ENCODE peak calls at places on chromosome 12, in nine cellular contexts. Q, R, O, A, D, T, G, X and E are unnamed samples.

GRCh38 chr12:62466018-62466595 is 519 bp upstream of the MON2 start:
- DNase-seq in Q (no peak), R (no peak), O (no peak), A (peak), D (peak), T (peak), G (peak), X (no peak), E (peak)

GRCh38 chr12:58529897-58530296 is 390.4 kb downstream of the LRIG3 start:
- DNase-seq in Q (no peak), R (peak), O (no peak), A (no peak), D (no peak), T (no peak), G (no peak), X (no peak), E (no peak)

GRCh38 chr12:110289711-110290078 is 8.6 kb downstream of the ATP2A2 start:
- DNase-seq in Q (no peak), R (no peak), O (no peak), A (no peak), D (no peak), T (no peak), G (no peak), X (no peak), E (no peak)

GRCh38 chr12:113196996-113197395 is 11.5 kb downstream of the RITA1 start:
- DNase-seq in Q (peak), R (no peak), O (no peak), A (peak), D (peak), T (peak), G (peak), X (peak), E (peak)

GRCh38 chr12:114774181-114774580 is 90.2 kb upstream of the TBX3 start:
- DNase-seq in Q (no peak), R (no peak), O (no peak), A (no peak), D (no peak), T (no peak), G (no peak), X (no peak), E (no peak)

GRCh38 chr12:112340235-112340634 is 42.0 kb downstream of the HECTD4 start:
- DNase-seq in Q (no peak), R (no peak), O (no peak), A (no peak), D (no peak), T (no peak), G (no peak), X (no peak), E (no peak)

GRCh38 chr12:117101953-117102833 is 3.0 kb upstream of the TESC start:
- DNase-seq in Q (no peak), R (no peak), O (no peak), A (no peak), D (peak), T (no peak), G (no peak), X (no peak), E (peak)

GRCh38 chr12:42213023-42213422 is 25.0 kb downstream of the YAF2 start:
- DNase-seq in Q (no peak), R (no peak), O (no peak), A (no peak), D (no peak), T (no peak), G (no peak), X (no peak), E (no peak)

GRCh38 chr12:39883411-39883810 is 222.5 kb downstream of the SLC2A13 start:
- DNase-seq in Q (no peak), R (no peak), O (no peak), A (no peak), D (no peak), T (no peak), G (no peak), X (no peak), E (no peak)

GRCh38 chr12:121025442-121026226 is 9.3 kb upstream of the C12orf43 start:
- DNase-seq in Q (peak), R (no peak), O (peak), A (no peak), D (no peak), T (no peak), G (no peak), X (no peak), E (no peak)

DNA sequence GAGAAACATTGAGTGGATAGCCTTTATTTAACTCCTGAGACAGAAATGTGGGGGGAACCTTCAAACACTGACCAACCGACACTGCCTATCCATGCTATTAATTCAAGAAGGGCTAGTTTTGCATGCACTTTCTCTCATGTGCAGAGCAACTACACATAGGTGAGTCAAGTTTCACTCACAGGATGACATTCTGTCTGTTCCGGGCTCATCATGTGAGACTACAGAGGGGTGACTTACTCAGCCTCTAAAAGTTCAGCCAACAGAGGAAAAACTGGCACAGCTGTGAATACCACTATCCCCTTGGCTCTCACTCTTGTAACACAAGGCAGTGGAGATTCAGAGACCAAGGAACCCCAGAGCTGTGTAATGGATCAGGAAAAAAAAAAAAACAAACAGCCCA is 13.3 kb downstream of the BEST3 start:
- DNase-seq in Q (no peak), R (no peak), O (no peak), A (no peak), D (no peak), T (no peak), G (no peak), X (no peak), E (no peak)
- H3K27ac ChIP-seq in Q (no peak), R (no peak), O (no peak), A (no peak), D (no peak), T (no peak), G (no peak), X (no peak), E (no peak)

DNA sequence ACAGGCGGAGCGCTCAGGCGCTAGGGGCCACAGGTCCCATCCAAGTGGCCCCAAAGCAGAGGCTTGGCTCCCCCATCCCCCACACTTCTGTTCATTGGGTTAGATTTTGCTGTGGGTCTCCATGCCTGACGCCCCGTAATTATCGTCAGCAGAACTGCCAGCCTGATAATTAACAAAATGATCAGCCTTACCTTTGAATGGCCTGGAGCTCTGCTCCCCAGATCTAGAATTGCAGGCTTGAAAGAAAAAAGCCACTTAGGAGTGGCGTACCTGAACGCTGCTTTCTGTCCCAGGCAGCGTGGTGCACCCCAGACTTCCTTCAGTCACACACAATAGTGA is 28.7 kb upstream of the LRP1-AS start:
- DNase-seq in Q (no peak), R (no peak), O (no peak), A (no peak), D (no peak), T (no peak), G (no peak), X (no peak), E (no peak)
- TF ChIP-seq CTCF in Q (no peak), R (no peak), O (no peak), A (no peak), D (no peak), T (peak), G (no peak), X (no peak), E (peak)

GRCh38 chr12:124388038-124388676 is 93.3 kb downstream of the RFLNA start:
- DNase-seq in Q (no peak), R (no peak), O (no peak), A (no peak), D (no peak), T (no peak), G (no peak), X (no peak), E (peak)
- H3K27ac ChIP-seq in Q (peak), R (peak), O (peak), A (peak), D (no peak), T (no peak), G (peak), X (peak), E (peak)

GRCh38 chr12:16148938-16149337 is 128.5 kb downstream of the SLC15A5 start:
- DNase-seq in Q (no peak), R (no peak), O (no peak), A (no peak), D (no peak), T (no peak), G (no peak), X (no peak), E (no peak)

GRCh38 chr12:16153273-16153672 is 124.2 kb downstream of the SLC15A5 start:
- DNase-seq in Q (no peak), R (no peak), O (no peak), A (no peak), D (no peak), T (no peak), G (no peak), X (no peak), E (no peak)

GRCh38 chr12:16155938-16156337 is 121.5 kb downstream of the SLC15A5 start:
- DNase-seq in Q (no peak), R (no peak), O (no peak), A (no peak), D (no peak), T (no peak), G (no peak), X (no peak), E (no peak)

DNA sequence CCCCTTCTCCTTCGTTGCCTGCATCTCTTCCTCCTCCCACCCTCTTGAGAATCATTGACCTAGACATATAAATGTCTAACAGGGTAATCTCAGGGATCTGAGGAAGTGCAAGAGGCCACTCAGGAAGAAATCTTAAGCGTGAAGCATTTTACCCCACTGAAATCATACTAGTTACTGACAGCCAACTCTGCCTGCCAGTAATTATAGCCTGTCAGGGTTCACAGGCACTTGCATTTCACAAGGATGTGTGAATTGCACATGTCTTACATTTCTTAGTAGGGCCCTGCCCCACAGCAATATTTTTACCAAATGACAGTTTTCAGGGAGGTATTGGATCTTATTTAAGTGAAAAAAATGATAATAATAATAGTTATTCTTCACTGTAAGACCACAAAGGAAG is 127.2 kb downstream of the SLC15A5 start:
- DNase-seq in Q (no peak), R (no peak), O (no peak), A (no peak), D (no peak), T (no peak), G (no peak), X (no peak), E (no peak)
- TF ChIP-seq CTCF in Q (no peak), R (no peak), O (no peak), A (no peak), D (no peak), T (no peak), G (no peak), X (no peak), E (no peak)

GRCh38 chr12:7502612-7503011 is 965 bp downstream of the CD163 start:
- DNase-seq in Q (no peak), R (no peak), O (no peak), A (no peak), D (no peak), T (no peak), G (no peak), X (no peak), E (no peak)

GRCh38 chr12:7498832-7499231 is 4.7 kb downstream of the CD163 start:
- DNase-seq in Q (no peak), R (no peak), O (no peak), A (no peak), D (no peak), T (no peak), G (no peak), X (no peak), E (no peak)

GRCh38 chr12:7501031-7501585 is 2.5 kb downstream of the CD163 start:
- DNase-seq in Q (no peak), R (no peak), O (no peak), A (no peak), D (no peak), T (no peak), G (no peak), X (no peak), E (no peak)

GRCh38 chr12:7503686-7504085 is at the start of gene CD163:
- DNase-seq in Q (no peak), R (no peak), O (no peak), A (no peak), D (no peak), T (no peak), G (no peak), X (no peak), E (no peak)
- H3K27ac ChIP-seq in Q (no peak), R (no peak), O (peak), A (peak), D (no peak), T (no peak), G (peak), X (no peak), E (no peak)

DNA sequence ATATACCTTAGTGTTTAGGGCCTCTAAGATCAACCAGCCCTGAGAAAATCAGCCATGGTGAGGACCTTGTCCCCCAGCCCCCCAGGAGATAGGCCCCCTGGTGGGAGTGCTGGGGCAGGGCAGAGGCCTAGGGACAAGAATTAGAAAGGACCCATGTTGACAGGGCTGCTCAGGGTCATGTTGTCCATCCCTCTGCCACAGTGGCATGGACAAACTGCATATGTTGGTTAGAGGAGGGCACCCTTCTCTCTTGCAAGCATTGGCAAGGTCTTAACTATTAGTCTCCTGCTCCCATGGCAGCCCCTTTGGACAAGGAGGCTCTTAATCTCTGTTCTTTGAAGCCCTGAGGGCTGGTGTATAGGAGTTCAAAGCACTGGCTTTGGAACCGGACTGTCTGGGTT is 755 bp upstream of the PTPN6 start:
- DNase-seq in Q (no peak), R (no peak), O (peak), A (no peak), D (no peak), T (no peak), G (no peak), X (no peak), E (no peak)
- TF ChIP-seq CTCF in Q (no peak), R (peak), O (peak), A (no peak), D (no peak), T (peak), G (no peak), X (no peak), E (no peak)